ENCODE peak calls at places on chromosomes 11 and 22, in ten cellular contexts. J is left ventricle myocardium inferior, E is esophagus squamous epithelium, V is right lobe of liver, N is transverse colon, C is HCT116, R is fibroblast of lung, F is ovary, Q is PC-9, Z is SK-N-SH. K is an unnamed sample. For H3K27me3, the result is how much of the 10 kb centered on the place peaks cover.

GRCh38 chr11:79043726-79044125 is 397.1 kb downstream of the TENM4 start:
- DNase-seq in J (no peak), V (no peak), Q (no peak), R (no peak), Z (no peak), N (no peak), C (no peak), E (no peak), F (no peak), K (no peak)

GRCh38 chr22:46735747-46736608 is 2.1 kb downstream of the CERK start:
- DNase-seq in R (no peak), N (no peak), Q (no peak), F (no peak), J (no peak), E (no peak), V (no peak), Z (peak), C (no peak), K (no peak)

GRCh38 chr22:21915624-21916308 is 36.9 kb downstream of the PPM1F start:
- DNase-seq in J (no peak), E (no peak), V (no peak), C (no peak), F (no peak), Z (peak), Q (no peak), R (no peak), N (no peak), K (no peak)

GRCh38 chr11:14070866-14071265 is 108.3 kb downstream of the SPON1 start:
- DNase-seq in C (no peak), N (no peak), R (peak), Q (no peak), J (no peak), E (no peak), F (no peak), V (no peak), Z (no peak), K (no peak)

GRCh38 chr11:86509579-86509978 is 134.9 kb downstream of the CCDC81 start:
- DNase-seq in N (no peak), F (no peak), C (no peak), V (no peak), Q (no peak), R (no peak), E (no peak), J (no peak), Z (no peak), K (no peak)

GRCh38 chr11:111765320-111765983 is 737 bp downstream of the PPP2R1B start:
- DNase-seq in E (no peak), Z (no peak), Q (no peak), R (peak), V (no peak), C (no peak), N (no peak), J (no peak), F (no peak), K (peak)

GRCh38 chr11:117199061-117199915 is at the start of gene TAGLN:
- DNase-seq in E (no peak), J (peak), F (peak), Z (no peak), Q (no peak), N (peak), R (peak), C (no peak), V (peak), K (peak)

GRCh38 chr11:112826026-112826425 is 135.2 kb upstream of the NCAM1 start:
- DNase-seq in Q (peak), E (no peak), V (no peak), J (no peak), N (no peak), C (no peak), Z (no peak), R (no peak), F (no peak), K (no peak)

GRCh38 chr11:93740802-93741093 is 547 bp downstream of the TAF1D start:
- DNase-seq in F (peak), N (peak), C (no peak), Z (peak), E (no peak), V (peak), J (peak), R (peak), Q (peak), K (no peak)

GRCh38 chr22:17980013-17980510 is 44.3 kb downstream of the MICAL3 start:
- DNase-seq in Z (no peak), Q (no peak), V (no peak), N (no peak), F (no peak), C (no peak), E (no peak), J (no peak), R (no peak), K (no peak)

GRCh38 chr11:105862736-105863367 is 159.2 kb downstream of the MSANTD4 start:
- DNase-seq in Z (peak), F (no peak), R (peak), N (no peak), Q (no peak), V (no peak), C (peak), E (no peak), J (no peak), K (no peak)

GRCh38 chr22:39230261-39231196 is 14.3 kb downstream of the PDGFB start:
- DNase-seq in C (no peak), F (peak), E (no peak), J (no peak), R (no peak), N (no peak), V (peak), Z (no peak), Q (no peak), K (no peak)

GRCh38 chr11:10878408-10879214 is 20.8 kb upstream of the ZBED5 start:
- DNase-seq in V (no peak), Q (no peak), N (no peak), R (peak), F (no peak), J (no peak), C (peak), Z (peak), E (no peak), K (peak)

GRCh38 chr11:2265396-2265795 is 5.0 kb downstream of the ASCL2 start:
- DNase-seq in J (no peak), V (no peak), F (no peak), E (no peak), Q (no peak), R (no peak), Z (no peak), C (no peak), N (no peak), K (no peak)

GRCh38 chr22:49369726-49370717 is 457.7 kb downstream of the BRD1 start:
- DNase-seq in V (no peak), J (no peak), Z (no peak), R (no peak), E (no peak), F (no peak), C (no peak), Q (no peak), N (no peak), K (no peak)

GRCh38 chr11:121672630-121673487 is 220.1 kb upstream of the SORL1-AS1 start:
- DNase-seq in F (no peak), R (peak), E (no peak), V (no peak), Q (no peak), Z (peak), J (peak), N (no peak), C (no peak), K (no peak)

GRCh38 chr11:1222491-1223345 is at the start of gene MUC5B:
- DNase-seq in V (peak), C (no peak), N (peak), F (no peak), Z (peak), R (no peak), J (no peak), E (no peak), Q (peak), K (no peak)

GRCh38 chr11:92955900-92956299 is 13.6 kb upstream of the MTNR1B start:
- DNase-seq in C (no peak), Z (no peak), F (no peak), V (no peak), N (no peak), Q (no peak), E (no peak), R (no peak), J (no peak), K (peak)

GRCh38 chr11:111586305-111586915 is 15.8 kb upstream of the SIK2 start:
- DNase-seq in E (no peak), N (no peak), R (peak), J (no peak), Q (peak), F (no peak), Z (peak), C (peak), V (no peak), K (peak)

GRCh38 chr11:76639621-76640020 is 30.9 kb downstream of the LRRC32 start:
- DNase-seq in N (no peak), V (peak), Z (no peak), Q (no peak), J (no peak), R (no peak), E (no peak), C (no peak), F (no peak), K (no peak)

GRCh38 chr11:100557830-100558611 is 129.1 kb upstream of the ARHGAP42 start:
- DNase-seq in R (peak), Z (no peak), E (no peak), C (no peak), V (no peak), J (no peak), Q (no peak), N (no peak), F (no peak), K (peak)

GRCh38 chr22:44479662-44480061 is 18.4 kb downstream of the RTL6 start:
- DNase-seq in C (no peak), E (no peak), N (no peak), F (no peak), Q (no peak), J (no peak), V (no peak), R (no peak), Z (no peak), K (no peak)

GRCh38 chr11:77547863-77548551 is 41.7 kb upstream of the AQP11 start:
- DNase-seq in Z (peak), C (peak), V (peak), Q (peak), J (no peak), F (no peak), R (peak), N (peak), E (peak), K (no peak)

GRCh38 chr22:27113211-27114030 is 456.0 kb downstream of the MIAT start:
- DNase-seq in F (no peak), R (peak), N (peak), Z (no peak), V (no peak), J (peak), C (peak), Q (peak), E (no peak), K (peak)

GRCh38 chr11:121453589-121454299 is 977 bp upstream of the SORL1-AS1 start:
- DNase-seq in R (no peak), J (no peak), Z (no peak), F (no peak), E (no peak), Q (no peak), C (no peak), N (no peak), V (peak), K (no peak)

GRCh38 chr22:43516386-43516785 is 104.6 kb downstream of the MPPED1 start:
- DNase-seq in N (no peak), J (no peak), C (no peak), F (no peak), E (no peak), V (no peak), Q (no peak), Z (no peak), R (no peak), K (no peak)

GRCh38 chr11:75298191-75298590 is 53.3 kb downstream of the ARRB1 start:
- DNase-seq in F (no peak), Z (no peak), J (no peak), Q (no peak), R (no peak), N (no peak), C (no peak), E (no peak), V (no peak), K (no peak)

GRCh38 chr11:2599561-2600189 is 100.1 kb downstream of the KCNQ1OT1 start:
- DNase-seq in F (no peak), Z (no peak), R (no peak), J (no peak), V (no peak), Q (no peak), C (no peak), E (no peak), N (no peak), K (no peak)

GRCh38 chr11:73376803-73377629 is 817 bp downstream of the RELT start:
- DNase-seq in N (peak), Z (peak), J (peak), V (no peak), E (no peak), R (peak), Q (peak), C (peak), F (peak), K (peak)

GRCh38 chr11:105619556-105619955 is 9.7 kb downstream of the GRIA4 start:
- DNase-seq in R (no peak), J (no peak), Z (no peak), Q (no peak), V (no peak), N (no peak), E (no peak), C (no peak), F (no peak), K (no peak)

GRCh38 chr11:61334434-61335354 is 1.7 kb downstream of the TKFC start:
- DNase-seq in E (no peak), C (no peak), J (no peak), Q (no peak), V (peak), Z (no peak), R (peak), N (no peak), F (peak), K (peak)

GRCh38 chr11:130638048-130638447 is 189.6 kb downstream of the ADAMTS15 start:
- DNase-seq in N (no peak), E (no peak), C (no peak), V (no peak), Z (no peak), J (no peak), F (no peak), R (peak), Q (no peak), K (no peak)

DNA sequence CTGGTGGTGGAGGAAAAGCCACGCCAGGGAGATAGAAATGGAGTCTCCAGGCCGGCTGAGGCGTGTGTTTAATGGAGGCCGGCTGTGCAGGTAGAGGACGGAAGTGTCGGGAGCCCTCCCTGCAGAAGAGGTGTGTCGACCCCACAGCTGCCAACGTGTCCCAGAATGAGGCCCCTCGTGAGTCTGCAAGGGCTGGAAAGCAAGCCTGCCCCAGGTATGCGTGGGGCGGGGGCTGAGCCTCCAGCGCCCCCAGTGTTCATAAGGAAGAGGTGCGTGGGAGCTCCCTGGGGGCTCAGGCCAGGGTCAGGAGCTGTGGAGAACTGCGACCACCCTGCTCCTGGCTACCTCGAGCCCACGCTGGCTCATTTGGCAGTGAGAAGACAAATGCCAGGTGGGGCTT is 38.0 kb upstream of the JAM3 start:
- DNase-seq in J (no peak), C (no peak), Q (no peak), F (no peak), N (no peak), R (no peak), E (no peak), Z (peak), V (no peak), K (no peak)
- H3K27me3 ChIP-seq in J (under half), C (under half), Q (half or more), F (under half), N (under half), R (under half), E (under half), Z (under half), V (under half), K (under half)

GRCh38 chr11:70509476-70509875 is 111.1 kb downstream of the CTTN start:
- DNase-seq in J (peak), E (no peak), R (no peak), V (no peak), C (no peak), Q (no peak), Z (no peak), N (no peak), F (no peak), K (no peak)

GRCh38 chr11:70510106-70510505 is 111.8 kb downstream of the CTTN start:
- DNase-seq in Z (no peak), F (no peak), C (no peak), Q (no peak), J (no peak), E (no peak), N (no peak), V (no peak), R (no peak), K (no peak)

GRCh38 chr11:70512716-70513115 is 114.4 kb downstream of the CTTN start:
- DNase-seq in J (no peak), V (no peak), N (no peak), F (no peak), Q (no peak), E (no peak), R (no peak), C (no peak), Z (no peak), K (no peak)

GRCh38 chr11:70510571-70510970 is 112.2 kb downstream of the CTTN start:
- DNase-seq in V (no peak), C (no peak), Q (no peak), N (no peak), R (no peak), E (no peak), F (no peak), Z (no peak), J (peak), K (no peak)

GRCh38 chr11:70511345-70511744 is 113.0 kb downstream of the CTTN start:
- DNase-seq in F (no peak), R (no peak), Z (no peak), J (no peak), V (no peak), C (no peak), E (no peak), N (no peak), Q (no peak), K (no peak)
- TF ChIP-seq CTCF in F (no peak), R (no peak), Z (no peak), J (no peak), V (no peak), C (peak), E (no peak), N (no peak), Q (peak), K (no peak)

DNA sequence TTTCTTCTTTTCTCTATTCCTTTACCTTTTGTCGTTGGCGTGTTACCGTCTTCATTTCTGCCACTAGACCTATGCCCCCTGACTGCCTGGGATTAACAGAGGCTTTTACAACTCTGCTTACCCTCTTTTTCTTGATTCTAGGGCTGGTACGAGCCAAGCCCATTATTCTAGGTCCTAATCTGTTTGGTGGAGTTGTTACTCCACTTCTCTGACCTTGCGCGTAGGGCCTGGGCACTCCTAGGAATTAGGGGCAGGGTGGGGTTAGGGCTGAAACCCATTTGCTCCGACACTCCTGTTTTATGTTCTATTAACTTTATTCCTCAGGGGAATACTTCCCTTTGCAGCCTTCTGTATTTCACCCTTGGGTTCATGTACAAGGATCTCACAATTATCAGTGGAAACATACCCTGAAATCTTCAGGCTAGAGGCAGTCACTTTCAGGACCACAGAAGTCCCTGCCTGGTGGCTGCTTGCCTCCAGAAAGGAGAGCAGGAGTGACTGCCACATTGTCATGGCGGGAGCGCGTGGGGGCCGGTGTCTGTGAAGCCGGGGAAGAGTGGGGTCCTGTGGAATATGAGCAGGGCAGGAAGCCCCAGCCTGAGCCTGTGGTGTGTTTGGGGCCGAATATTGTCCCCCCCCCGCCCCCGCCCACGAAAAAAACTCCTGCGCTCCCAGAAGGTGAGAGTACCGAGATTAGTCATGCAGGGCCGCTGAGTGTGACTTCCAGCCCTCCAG is 742 bp upstream of the SLC37A2 start:
- DNase-seq in Z (no peak), E (no peak), R (no peak), Q (no peak), J (no peak), N (no peak), C (no peak), V (no peak), F (no peak), K (no peak)
- H3K27me3 ChIP-seq in Z (under half), E (under half), R (under half), Q (under half), J (under half), N (under half), C (under half), V (under half), F (under half), K (under half)

GRCh38 chr11:102521121-102521520 is 9.4 kb downstream of the MMP7 start:
- DNase-seq in J (no peak), C (no peak), Z (no peak), V (no peak), N (no peak), Q (no peak), F (no peak), R (no peak), E (no peak), K (no peak)

GRCh38 chr11:102516179-102516578 is 14.4 kb downstream of the MMP7 start:
- DNase-seq in E (no peak), Z (no peak), N (no peak), J (no peak), V (no peak), Q (no peak), F (no peak), C (no peak), R (no peak), K (peak)

GRCh38 chr11:102517670-102518069 is 12.9 kb downstream of the MMP7 start:
- DNase-seq in Q (no peak), E (no peak), V (no peak), N (no peak), C (no peak), J (no peak), Z (no peak), F (no peak), R (no peak), K (no peak)

GRCh38 chr11:102520514-102520913 is 10.0 kb downstream of the MMP7 start:
- DNase-seq in N (no peak), C (no peak), Z (no peak), E (no peak), Q (no peak), F (no peak), R (no peak), V (no peak), J (no peak), K (no peak)

GRCh38 chr11:102518296-102519094 is 12.1 kb downstream of the MMP7 start:
- DNase-seq in J (no peak), C (no peak), R (peak), Z (no peak), F (no peak), V (no peak), Q (no peak), N (no peak), E (no peak), K (no peak)
- TF ChIP-seq CTCF in J (no peak), C (peak), R (no peak), Z (no peak), F (no peak), V (no peak), Q (no peak), N (no peak), E (no peak), K (peak)

GRCh38 chr11:69821511-69822040 is 2.4 kb upstream of the FGF3 start:
- DNase-seq in V (no peak), Z (no peak), C (no peak), N (no peak), R (no peak), E (no peak), Q (no peak), F (no peak), J (no peak), K (no peak)
- H3K27me3 ChIP-seq in V (under half), Z (under half), C (under half), N (half or more), R (under half), E (under half), Q (under half), F (under half), J (half or more), K (half or more)

GRCh38 chr22:23533328-23533762 is 46.7 kb downstream of the IGLL1 start:
- DNase-seq in V (no peak), Z (peak), F (peak), R (no peak), Q (no peak), E (no peak), N (no peak), C (no peak), J (no peak), K (no peak)
- TF ChIP-seq CTCF in V (no peak), Z (no peak), F (peak), R (peak), Q (peak), E (peak), N (peak), C (no peak), J (peak), K (peak)

DNA sequence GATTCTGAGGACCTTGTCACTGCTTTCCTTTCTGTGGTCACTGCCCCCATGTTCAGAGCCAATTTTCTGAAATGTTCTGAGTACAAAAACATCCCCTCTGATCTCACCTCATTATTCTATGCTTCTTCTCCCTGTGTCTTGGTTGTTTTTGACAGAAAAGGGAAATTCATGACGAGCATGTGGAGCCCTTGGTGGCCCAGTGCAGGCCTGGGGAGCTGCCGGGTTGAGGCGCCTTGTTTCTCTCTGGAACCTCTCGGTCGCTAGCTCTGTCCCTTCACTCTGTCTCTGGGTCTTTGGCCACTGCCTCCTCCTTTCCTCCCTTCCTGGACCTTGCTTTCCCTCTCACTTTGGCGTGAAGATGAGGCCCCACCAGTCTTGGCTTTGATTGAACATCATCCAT is 63.0 kb upstream of the THY1 start:
- DNase-seq in V (no peak), Q (no peak), F (no peak), Z (no peak), E (no peak), N (no peak), J (no peak), R (no peak), C (no peak), K (no peak)
- H3K27me3 ChIP-seq in V (under half), Q (under half), F (under half), Z (under half), E (under half), N (under half), J (half or more), R (under half), C (under half), K (under half)

GRCh38 chr11:119295178-119295577 is 21.8 kb downstream of the MCAM start:
- DNase-seq in V (no peak), F (no peak), J (no peak), Q (no peak), E (no peak), C (no peak), Z (no peak), R (peak), N (no peak), K (peak)
- TF ChIP-seq CTCF in V (no peak), F (no peak), J (no peak), Q (peak), E (no peak), C (peak), Z (peak), R (no peak), N (no peak), K (peak)

K was measured in foreskin keratinocyte.